ENCODE peak calls at places on chromosome 11, in nine cellular contexts. W, C, M, Y, D, X, Z, R and H are unnamed samples.

GRCh38 chr11:131893988-131894387 is 523.6 kb downstream of the NTM start:
- DNase-seq in X (no peak), Y (no peak), C (no peak), M (no peak), W (no peak), R (no peak), D (no peak), Z (no peak), H (no peak)

GRCh38 chr11:2808850-2809847 is 76.4 kb downstream of the CDKN1C start:
- DNase-seq in Y (no peak), R (no peak), D (no peak), X (no peak), C (no peak), M (no peak), Z (no peak), W (no peak), H (no peak)

GRCh38 chr11:18364495-18365047 is 29.8 kb upstream of the LDHA start:
- DNase-seq in W (no peak), C (no peak), R (no peak), Z (peak), D (no peak), M (no peak), X (no peak), Y (no peak), H (no peak)

GRCh38 chr11:38791346-38791961 is 2193.4 kb upstream of the RAG2 start:
- DNase-seq in D (peak), X (peak), M (peak), W (peak), R (peak), Y (peak), Z (peak), C (peak), H (no peak)

GRCh38 chr11:119179983-119180382 is 5.3 kb upstream of the NHERF4 start:
- DNase-seq in M (no peak), R (no peak), X (no peak), D (no peak), Z (no peak), Y (no peak), C (no peak), W (no peak), H (no peak)

GRCh38 chr11:77188323-77188911 is 60.4 kb downstream of the MYO7A start:
- DNase-seq in M (peak), R (peak), X (peak), Y (peak), C (no peak), Z (peak), W (peak), D (peak), H (peak)

GRCh38 chr11:132453411-132453810 is 1078.9 kb downstream of the OPCML start:
- DNase-seq in W (no peak), C (no peak), M (no peak), Z (peak), Y (no peak), D (no peak), X (no peak), R (no peak), H (no peak)

GRCh38 chr11:36352919-36353318 is 56.8 kb downstream of the PRR5L start:
- DNase-seq in R (no peak), Z (no peak), Y (no peak), W (no peak), X (no peak), C (no peak), D (no peak), M (no peak), H (peak)

GRCh38 chr11:114438303-114438702 is 964 bp upstream of the REXO2 start:
- DNase-seq in W (no peak), C (no peak), D (no peak), X (peak), Z (no peak), Y (peak), R (peak), M (peak), H (no peak)

GRCh38 chr11:124612567-124613245 is 1.5 kb downstream of the PANX3 start:
- DNase-seq in X (peak), W (no peak), R (no peak), Y (peak), Z (no peak), C (no peak), D (no peak), M (peak), H (no peak)

GRCh38 chr11:8987446-8987845 is 16.4 kb downstream of the NRIP3 start:
- DNase-seq in W (no peak), D (no peak), Z (no peak), M (no peak), X (no peak), R (no peak), C (no peak), Y (no peak), H (no peak)

GRCh38 chr11:35286156-35286555 is 133.2 kb downstream of the SLC1A2 start:
- DNase-seq in Y (no peak), C (no peak), D (no peak), M (no peak), X (no peak), W (no peak), Z (no peak), R (no peak), H (no peak)

GRCh38 chr11:11757871-11758270 is 83.9 kb upstream of the USP47 start:
- DNase-seq in Z (no peak), D (no peak), M (no peak), X (no peak), Y (no peak), C (peak), R (no peak), W (no peak), H (no peak)

GRCh38 chr11:61370349-61371005 is 8.3 kb downstream of the TMEM138 start:
- DNase-seq in C (no peak), Y (peak), M (no peak), D (no peak), X (no peak), Z (no peak), R (no peak), W (no peak), H (no peak)

GRCh38 chr11:36265793-36266628 is 23.2 kb downstream of the COMMD9 start:
- DNase-seq in Z (peak), M (peak), R (peak), D (peak), Y (peak), X (peak), W (peak), C (no peak), H (no peak)

GRCh38 chr11:120467627-120468026 is 43.9 kb upstream of the GRIK4 start:
- DNase-seq in R (no peak), Y (no peak), M (peak), W (peak), X (no peak), Z (no peak), C (no peak), D (no peak), H (no peak)

DNA sequence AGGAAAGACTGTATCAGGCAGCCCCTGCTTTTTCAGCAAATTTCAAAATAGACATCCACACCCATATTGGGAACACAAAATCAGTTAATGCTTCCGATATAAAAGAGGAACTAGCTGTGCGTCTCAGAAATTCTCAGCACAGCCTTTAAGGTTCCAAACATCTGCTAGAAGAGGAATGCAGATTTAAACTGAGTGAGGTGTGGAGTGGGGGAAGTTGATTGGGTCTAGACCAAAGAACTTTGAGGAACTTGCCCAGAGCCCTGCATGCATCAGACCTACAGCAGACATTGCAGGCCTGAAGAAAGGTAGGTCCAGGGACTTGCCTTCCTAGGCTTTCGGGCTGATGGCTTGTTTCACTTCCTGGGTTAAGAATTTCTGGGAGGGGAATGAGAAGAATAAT is at the start of gene MS4A4A:
- DNase-seq in D (peak), W (no peak), X (no peak), Y (no peak), R (no peak), C (no peak), Z (no peak), M (no peak), H (no peak)
- H3K4me3 ChIP-seq in D (no peak), W (no peak), X (no peak), Y (no peak), R (no peak), C (no peak), Z (no peak), M (no peak), H (no peak)

GRCh38 chr11:44818110-44818509 is 91.3 kb downstream of the TSPAN18 start:
- DNase-seq in Z (no peak), C (no peak), X (no peak), M (no peak), D (no peak), W (no peak), Y (no peak), R (no peak), H (no peak)

GRCh38 chr11:44817207-44817944 is 90.6 kb downstream of the TSPAN18 start:
- DNase-seq in W (no peak), Y (no peak), M (peak), X (no peak), D (no peak), R (no peak), C (no peak), Z (peak), H (no peak)

GRCh38 chr11:44815917-44816456 is 89.2 kb downstream of the TSPAN18 start:
- DNase-seq in C (no peak), R (no peak), D (no peak), W (no peak), Z (no peak), Y (no peak), X (no peak), M (no peak), H (no peak)

GRCh38 chr11:44814881-44815592 is 88.3 kb downstream of the TSPAN18 start:
- DNase-seq in X (peak), D (no peak), R (no peak), C (peak), W (no peak), Z (peak), M (peak), Y (peak), H (no peak)

GRCh38 chr11:44816761-44817160 is 90.0 kb downstream of the TSPAN18 start:
- DNase-seq in Z (peak), R (no peak), X (no peak), Y (no peak), D (no peak), C (no peak), M (no peak), W (no peak), H (no peak)
- H3K4me3 ChIP-seq in Z (no peak), R (no peak), X (no peak), Y (no peak), D (no peak), C (no peak), M (no peak), W (no peak), H (no peak)

GRCh38 chr11:130102457-130103249 is 33.0 kb downstream of the APLP2 start:
- DNase-seq in R (no peak), W (no peak), X (peak), C (no peak), D (no peak), M (no peak), Z (no peak), Y (no peak), H (no peak)
- H3K4me3 ChIP-seq in R (no peak), W (no peak), X (no peak), C (no peak), D (no peak), M (no peak), Z (no peak), Y (no peak), H (no peak)

GRCh38 chr11:31813961-31814868 is 3.1 kb upstream of the PAX6 start:
- DNase-seq in C (no peak), Z (no peak), X (no peak), W (no peak), R (peak), D (no peak), M (no peak), Y (no peak), H (no peak)

GRCh38 chr11:31817054-31817620 is 6.0 kb upstream of the PAX6 start:
- DNase-seq in W (no peak), M (no peak), D (no peak), X (no peak), Z (no peak), Y (no peak), C (no peak), R (peak), H (no peak)

GRCh38 chr11:31816467-31817053 is 5.4 kb upstream of the PAX6 start:
- DNase-seq in C (no peak), X (no peak), R (peak), W (no peak), D (no peak), Z (no peak), Y (no peak), M (no peak), H (no peak)

GRCh38 chr11:31817621-31818493 is 6.7 kb upstream of the PAX6 start:
- DNase-seq in R (peak), W (no peak), X (no peak), C (no peak), Z (no peak), Y (no peak), M (no peak), D (no peak), H (no peak)

GRCh38 chr11:31815743-31816466 is 4.8 kb upstream of the PAX6 start:
- DNase-seq in D (peak), Y (no peak), M (no peak), W (no peak), C (no peak), X (no peak), R (peak), Z (no peak), H (no peak)
- H3K4me3 ChIP-seq in D (no peak), Y (no peak), M (no peak), W (peak), C (peak), X (no peak), R (peak), Z (peak), H (peak)

GRCh38 chr11:130816941-130817607 is 99.2 kb downstream of the SNX19 start:
- DNase-seq in W (no peak), X (no peak), Y (no peak), D (no peak), C (no peak), R (no peak), Z (peak), M (no peak), H (no peak)
- H3K4me3 ChIP-seq in W (no peak), X (no peak), Y (no peak), D (no peak), C (no peak), R (no peak), Z (no peak), M (no peak), H (no peak)

DNA sequence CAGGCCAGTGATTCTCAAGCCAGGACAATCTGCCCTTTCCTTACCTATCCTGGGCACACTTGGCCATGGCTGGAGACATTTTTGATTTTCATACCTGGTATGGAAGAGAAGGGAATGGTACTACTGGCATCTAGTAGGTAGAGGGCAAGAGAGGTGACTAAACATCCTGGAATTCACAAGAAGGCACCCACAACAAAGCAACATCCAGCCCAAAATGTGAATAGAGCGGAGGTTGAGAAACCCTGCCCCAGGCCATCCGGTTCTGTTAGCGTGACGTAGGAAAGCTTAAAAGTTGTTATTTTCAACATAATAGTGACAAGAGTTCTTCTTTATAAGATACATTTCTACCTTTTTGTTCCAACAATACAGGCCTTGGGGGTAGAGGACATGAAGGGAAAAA is 114.9 kb upstream of the ALX4 start:
- DNase-seq in X (peak), C (no peak), R (no peak), D (no peak), M (no peak), Z (no peak), W (no peak), Y (no peak), H (no peak)
- H3K4me3 ChIP-seq in X (no peak), C (no peak), R (no peak), D (no peak), M (no peak), Z (no peak), W (no peak), Y (no peak), H (no peak)